ENCODE peak calls at places on chromosomes 11 and 22, in seven cellular contexts. Q, O, I, B, Z, K and N are unnamed samples.

GRCh38 chr11:117239295-117239694 is 6.8 kb downstream of the RNF214 start:
- DNase-seq in Q (no peak), O (no peak), I (no peak), B (no peak), Z (no peak), K (no peak), N (no peak)

GRCh38 chr11:23403210-23404185 is 543.2 kb upstream of the CCDC179 start:
- DNase-seq in Q (no peak), O (peak), I (no peak), B (no peak), Z (no peak), K (no peak), N (no peak)

GRCh38 chr11:73755670-73756069 is 5.2 kb downstream of the RAB6A start:
- DNase-seq in Q (no peak), O (no peak), I (no peak), B (no peak), Z (no peak), K (no peak), N (no peak)

GRCh38 chr11:130666781-130667251 is 218.4 kb downstream of the ADAMTS15 start:
- DNase-seq in Q (no peak), O (no peak), I (no peak), B (no peak), Z (no peak), K (no peak), N (no peak)

GRCh38 chr11:66541892-66542291 is 4.0 kb downstream of the ZDHHC24 start:
- DNase-seq in Q (no peak), O (no peak), I (no peak), B (no peak), Z (no peak), K (no peak), N (no peak)

GRCh38 chr22:18966748-18967147 is 30.7 kb upstream of the PRODH start:
- DNase-seq in Q (peak), O (no peak), I (no peak), B (no peak), Z (peak), K (no peak), N (no peak)

GRCh38 chr11:8826145-8826786 is 84.7 kb upstream of the AKIP1 start:
- DNase-seq in Q (no peak), O (no peak), I (no peak), B (no peak), Z (no peak), K (no peak), N (no peak)

GRCh38 chr22:47929073-47929472 is 1166.6 kb downstream of the TBC1D22A start:
- DNase-seq in Q (no peak), O (no peak), I (no peak), B (no peak), Z (no peak), K (no peak), N (no peak)

GRCh38 chr22:29842172-29842571 is 4.1 kb upstream of the ASCC2 start:
- DNase-seq in Q (no peak), O (no peak), I (no peak), B (no peak), Z (no peak), K (no peak), N (no peak)

GRCh38 chr11:8384199-8384821 is 120.6 kb upstream of the LMO1 start:
- DNase-seq in Q (no peak), O (no peak), I (no peak), B (no peak), Z (peak), K (no peak), N (no peak)

GRCh38 chr22:29215012-29215860 is 9.5 kb downstream of the EMID1 start:
- DNase-seq in Q (peak), O (no peak), I (no peak), B (no peak), Z (no peak), K (no peak), N (no peak)

DNA sequence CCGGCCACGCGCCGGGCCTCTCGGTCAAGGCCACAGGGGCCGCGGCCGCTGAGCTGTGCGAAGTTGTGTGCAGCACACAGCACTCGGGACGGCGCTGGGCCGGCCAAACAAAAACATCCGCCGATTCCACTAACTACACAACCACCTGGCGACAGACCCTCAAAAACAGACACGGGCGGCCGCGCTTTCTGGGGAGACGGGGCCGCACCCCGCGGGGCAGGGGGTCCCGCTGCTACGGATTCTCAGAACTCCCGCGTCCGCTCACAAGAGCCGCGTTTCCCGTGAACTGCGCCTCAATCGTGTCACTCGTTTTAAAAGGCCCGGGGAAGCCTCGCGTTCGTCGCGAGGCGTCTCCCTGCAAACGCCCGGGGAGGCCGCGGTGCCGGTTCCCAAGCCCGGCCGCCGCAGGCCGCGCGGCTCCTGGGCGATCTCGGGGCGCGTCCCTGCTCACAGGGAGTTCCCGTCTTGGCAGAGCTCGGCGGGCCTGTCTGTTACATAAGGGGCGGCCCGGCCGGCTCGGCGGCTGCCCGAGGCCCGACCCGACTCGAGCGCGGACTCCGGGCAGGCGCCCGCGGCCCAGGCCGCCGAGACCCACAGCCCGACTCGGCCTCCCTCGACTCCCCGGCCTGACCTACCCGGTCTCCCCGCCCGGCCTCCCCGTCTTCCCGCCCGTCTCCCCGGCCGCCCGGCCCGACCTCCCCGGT is 918 bp downstream of the BRD1 start:
- DNase-seq in Q (peak), O (peak), I (peak), B (no peak), Z (peak), K (no peak), N (peak)
- H3K4me3 ChIP-seq in Q (peak), O (peak), I (peak), B (peak), Z (peak), K (peak), N (peak)

GRCh38 chr11:125166903-125167291 is 2.3 kb downstream of the PKNOX2 start:
- DNase-seq in Q (no peak), O (no peak), I (no peak), B (no peak), Z (no peak), K (no peak), N (no peak)

GRCh38 chr11:125167292-125167953 is 2.9 kb downstream of the PKNOX2 start:
- DNase-seq in Q (peak), O (no peak), I (no peak), B (no peak), Z (peak), K (no peak), N (no peak)

GRCh38 chr11:125165111-125165663 is 636 bp downstream of the PKNOX2 start:
- DNase-seq in Q (no peak), O (no peak), I (no peak), B (no peak), Z (peak), K (no peak), N (no peak)

GRCh38 chr11:125165664-125166346 is 1.3 kb downstream of the PKNOX2 start:
- DNase-seq in Q (no peak), O (no peak), I (no peak), B (no peak), Z (no peak), K (no peak), N (no peak)

DNA sequence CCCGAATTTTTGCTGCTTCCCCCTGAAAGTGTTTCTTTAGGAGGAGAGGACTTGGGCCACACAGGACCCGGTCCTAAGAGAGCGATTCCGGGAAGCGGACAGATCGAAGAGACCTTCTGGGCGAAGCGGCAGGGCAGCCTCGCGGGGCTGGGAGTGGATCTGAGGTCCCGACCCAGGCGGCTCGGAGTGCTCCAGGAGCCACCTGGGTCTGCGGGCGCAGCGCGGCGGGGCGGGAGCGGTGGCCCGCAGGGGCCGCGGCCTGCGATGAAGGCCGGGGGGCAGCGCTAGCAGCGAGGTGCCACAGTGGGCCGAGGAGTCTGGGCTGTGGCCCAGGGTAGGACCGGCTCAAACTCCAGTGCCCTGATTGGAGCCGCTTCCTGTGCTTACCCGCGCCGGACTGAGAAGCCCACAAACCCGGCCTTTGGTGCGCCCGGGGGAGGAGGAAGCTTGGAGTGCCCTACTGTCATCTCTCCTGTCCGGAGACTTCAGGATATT is 1.8 kb downstream of the PKNOX2 start:
- DNase-seq in Q (no peak), O (no peak), I (no peak), B (no peak), Z (peak), K (no peak), N (no peak)
- H3K4me3 ChIP-seq in Q (peak), O (no peak), I (peak), B (peak), Z (peak), K (peak), N (peak)

GRCh38 chr11:18319914-18320313 is 2.0 kb downstream of the HPS5 start:
- DNase-seq in Q (no peak), O (no peak), I (no peak), B (no peak), Z (no peak), K (no peak), N (no peak)
- H3K4me3 ChIP-seq in Q (no peak), O (no peak), I (no peak), B (no peak), Z (no peak), K (no peak), N (no peak)

DNA sequence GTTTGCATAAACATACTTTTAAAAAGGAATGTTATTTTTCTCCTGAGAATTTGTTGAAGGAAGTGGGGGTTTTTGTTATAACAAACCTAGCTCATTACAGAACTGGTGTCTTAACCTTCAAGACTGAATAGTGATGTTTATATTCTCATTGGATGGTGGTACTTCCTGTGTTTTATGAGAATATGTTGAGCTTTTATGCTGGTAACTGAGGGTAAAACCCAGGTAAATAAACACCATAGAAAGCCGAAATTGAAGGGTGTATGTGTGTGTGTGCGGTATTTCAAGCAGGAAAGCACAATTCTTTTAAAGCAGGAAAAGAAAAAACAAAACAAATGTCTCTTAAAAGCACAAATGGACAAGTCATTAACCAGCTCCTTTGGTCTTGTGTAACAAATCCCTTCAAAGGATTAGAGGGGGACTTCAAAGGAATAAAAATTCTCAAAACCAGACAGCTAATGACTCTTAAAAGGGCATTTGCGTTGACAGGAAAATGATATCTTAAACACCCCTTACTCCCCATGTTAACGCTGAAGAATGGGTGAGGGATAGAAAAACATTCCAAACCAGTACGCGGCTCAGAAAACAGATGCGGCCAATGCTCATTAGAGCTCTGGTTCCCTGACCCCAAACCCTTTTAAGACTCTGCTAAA is 23.8 kb downstream of the LMO2 start:
- DNase-seq in Q (no peak), O (no peak), I (no peak), B (no peak), Z (no peak), K (no peak), N (no peak)
- H3K4me3 ChIP-seq in Q (no peak), O (no peak), I (peak), B (peak), Z (peak), K (no peak), N (peak)